ENCODE peak calls at places on chromosomes 12 and 14, in four cellular contexts. K, H, N and J are unnamed samples. For H3K4me1, the result is how much of the 10 kb centered on the place peaks cover.

GRCh38 chr14:101809671-101810514 is 48.4 kb downstream of the PPP2R5C start:
- DNase-seq in N (peak), K (peak), H (peak), J (peak)

GRCh38 chr12:24835377-24835776 is 113.5 kb downstream of the BCAT1 start:
- DNase-seq in K (no peak), H (no peak), N (no peak), J (no peak)

GRCh38 chr14:64186231-64187129 is 107.7 kb downstream of the ESR2 start:
- DNase-seq in N (no peak), H (no peak), K (no peak), J (no peak)

GRCh38 chr12:31750747-31751039 is 21.9 kb upstream of the AMN1 start:
- DNase-seq in K (no peak), N (no peak), H (no peak), J (no peak)

GRCh38 chr14:55129086-55129427 is at the start of gene LGALS3:
- DNase-seq in K (peak), N (peak), H (peak), J (peak)

GRCh38 chr12:75177997-75178396 is 31.6 kb downstream of the KCNC2 start:
- DNase-seq in H (no peak), K (no peak), N (no peak), J (no peak)

GRCh38 chr12:459050-459429 is 699 bp upstream of the B4GALNT3 start:
- DNase-seq in K (no peak), H (no peak), N (no peak), J (no peak)

GRCh38 chr12:58408516-58408915 is 467.1 kb downstream of the ATP23 start:
- DNase-seq in H (no peak), N (no peak), K (no peak), J (no peak)

GRCh38 chr12:2691340-2692111 is 103.2 kb upstream of the FKBP4 start:
- DNase-seq in K (no peak), N (peak), H (peak), J (no peak)

GRCh38 chr12:131950182-131950913 is 606 bp downstream of the EP400 start:
- DNase-seq in K (peak), N (no peak), H (peak), J (peak)

GRCh38 chr14:98903371-98903770 is 368.6 kb downstream of the BCL11B start:
- DNase-seq in H (no peak), N (no peak), K (no peak), J (no peak)

GRCh38 chr14:80427101-80427500 is 215.8 kb upstream of the DIO2 start:
- DNase-seq in N (no peak), H (no peak), K (no peak), J (no peak)

GRCh38 chr14:36625014-36625413 is 36.6 kb upstream of the PAX9 start:
- DNase-seq in H (no peak), N (no peak), K (no peak), J (no peak)

GRCh38 chr12:26647091-26647490 is 185.9 kb downstream of the ITPR2 start:
- DNase-seq in K (no peak), H (no peak), N (no peak), J (no peak)

GRCh38 chr12:25875661-25876060 is 82.8 kb upstream of the RASSF8 start:
- DNase-seq in H (no peak), K (no peak), N (no peak), J (no peak)

GRCh38 chr12:12443482-12443881 is 86.6 kb downstream of the BORCS5 start:
- DNase-seq in K (peak), N (no peak), H (no peak), J (peak)

GRCh38 chr12:40152783-40153383 is 47.0 kb upstream of the SLC2A13 start:
- DNase-seq in H (peak), K (peak), N (peak), J (no peak)

GRCh38 chr12:21305666-21306065 is 29.1 kb downstream of the SLCO1A2 start:
- DNase-seq in N (no peak), H (no peak), K (no peak), J (no peak)

GRCh38 chr14:77181603-77182437 is at the start of gene TMEM63C:
- DNase-seq in H (peak), N (peak), K (no peak), J (no peak)

GRCh38 chr12:27252934-27253333 is 8.8 kb downstream of the STK38L start:
- DNase-seq in K (no peak), N (no peak), H (no peak), J (no peak)

GRCh38 chr14:64777461-64777860 is 73.2 kb downstream of the PLEKHG3 start:
- DNase-seq in H (no peak), N (no peak), K (no peak), J (no peak)

GRCh38 chr12:115013668-115014072 is 329.7 kb upstream of the TBX3 start:
- DNase-seq in H (no peak), K (no peak), N (no peak), J (no peak)

GRCh38 chr12:114166360-114166759 is 200.2 kb upstream of the RBM19 start:
- DNase-seq in K (no peak), H (no peak), N (no peak), J (no peak)

GRCh38 chr14:89158701-89159100 is 258.3 kb downstream of the FOXN3 start:
- DNase-seq in N (no peak), K (no peak), H (no peak), J (no peak)

GRCh38 chr12:70040141-70040540 is 203.1 kb upstream of the CNOT2 start:
- DNase-seq in K (no peak), H (no peak), N (no peak), J (no peak)

GRCh38 chr14:24339284-24340151 is at the start of gene RIPK3:
- DNase-seq in H (peak), N (peak), K (no peak), J (peak)

GRCh38 chr12:113097716-113098427 is 37.7 kb downstream of the RASAL1 start:
- DNase-seq in H (no peak), K (peak), N (no peak), J (no peak)

GRCh38 chr12:128840862-128841468 is 12.3 kb upstream of the GLT1D1 start:
- DNase-seq in H (no peak), N (no peak), K (no peak), J (no peak)

GRCh38 chr12:130674676-130675075 is 41.4 kb downstream of the RIMBP2 start:
- DNase-seq in N (no peak), H (no peak), K (no peak), J (no peak)

GRCh38 chr12:90216815-90217214 is 508.2 kb upstream of the ATP2B1 start:
- DNase-seq in N (no peak), K (no peak), H (no peak), J (peak)

GRCh38 chr12:90207799-90208198 is 499.2 kb upstream of the ATP2B1 start:
- DNase-seq in K (no peak), N (no peak), H (no peak), J (no peak)

GRCh38 chr12:90205165-90205564 is 496.5 kb upstream of the ATP2B1 start:
- DNase-seq in N (no peak), H (no peak), K (no peak), J (no peak)

GRCh38 chr12:90209029-90209428 is 500.4 kb upstream of the ATP2B1 start:
- DNase-seq in K (no peak), H (no peak), N (no peak), J (no peak)

DNA sequence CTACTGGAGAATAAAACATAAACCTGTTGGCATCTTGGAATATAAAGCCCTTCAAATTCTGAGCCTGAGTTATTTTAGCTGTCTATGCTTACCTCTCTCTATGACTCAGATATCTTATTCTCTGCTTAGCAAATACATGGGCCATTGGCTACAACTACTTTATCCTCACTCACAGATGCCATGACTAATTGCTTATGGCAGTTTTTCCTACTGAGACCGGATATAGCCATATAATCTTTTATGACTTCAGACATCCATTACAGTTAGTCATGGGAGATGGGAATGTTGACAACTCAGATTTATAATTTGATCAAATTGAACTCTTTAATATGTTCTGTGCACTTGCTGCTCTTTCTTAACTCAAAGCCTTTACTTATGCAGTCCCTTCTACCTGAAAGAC is 502.4 kb upstream of the ATP2B1 start:
- DNase-seq in N (no peak), H (no peak), K (no peak), J (no peak)
- H3K4me1 ChIP-seq in N (under half), H (under half), K (under half), J (under half)

GRCh38 chr14:23070262-23071129 is 13.2 kb upstream of the CDH24 start:
- DNase-seq in K (no peak), H (no peak), N (no peak), J (no peak)
- H3K4me3 ChIP-seq in K (peak), H (peak), N (peak), J (peak)

DNA sequence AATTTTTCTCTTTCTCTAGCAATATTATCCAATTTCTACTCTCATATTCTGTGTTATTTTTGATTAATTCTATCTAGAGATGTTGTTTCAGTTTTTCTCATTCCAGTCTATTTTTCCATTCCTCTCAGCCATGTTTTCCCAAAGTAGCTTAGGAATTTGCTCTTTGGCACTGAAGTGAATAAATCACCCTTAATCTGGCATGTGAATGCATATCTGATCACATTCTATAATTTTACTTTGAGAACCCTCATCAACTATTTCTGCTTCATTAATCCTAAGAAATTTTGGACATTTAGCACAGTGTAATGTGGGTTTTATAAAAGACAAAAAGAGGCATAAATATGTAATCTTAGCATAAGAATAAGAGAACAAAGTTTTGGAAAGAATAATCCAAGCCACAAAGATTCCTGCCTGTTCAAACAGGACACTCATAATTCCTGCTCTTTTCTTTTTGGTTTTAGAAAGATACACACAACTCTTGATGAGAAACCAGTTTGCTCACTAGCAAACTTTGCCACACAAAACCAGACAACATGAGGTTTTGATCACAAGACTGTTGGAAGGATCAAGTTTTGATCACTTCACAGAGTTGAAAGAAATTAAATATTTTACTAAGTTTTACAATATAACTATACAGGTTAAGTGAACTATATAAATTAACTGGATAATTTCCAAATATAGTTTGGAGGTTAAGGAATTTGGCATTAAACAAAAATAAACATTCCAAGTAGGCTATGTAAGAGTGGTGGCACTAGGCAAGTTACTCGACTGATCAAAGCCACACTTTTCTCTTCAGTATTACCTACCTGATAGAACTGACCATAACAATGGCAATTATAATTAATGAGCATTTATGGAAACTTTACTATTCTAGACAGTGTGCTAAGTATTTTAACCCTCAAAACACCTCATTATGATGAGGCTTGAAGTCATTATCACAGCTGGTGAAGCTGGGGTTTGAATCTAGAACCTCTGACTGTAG is 226.6 kb upstream of the TMTC1 start:
- DNase-seq in N (no peak), K (no peak), H (no peak), J (no peak)
- H3K27ac ChIP-seq in N (no peak), K (no peak), H (no peak), J (no peak)

GRCh38 chr12:6234214-6234613 is 34.0 kb downstream of the CD9 start:
- DNase-seq in K (no peak), H (no peak), N (no peak), J (no peak)
- H3K4me1 ChIP-seq in K (under half), H (half or more), N (under half), J (under half)

GRCh38 chr12:96212456-96213375 is 18.5 kb downstream of the ELK3 start:
- DNase-seq in K (no peak), N (no peak), H (no peak), J (no peak)

GRCh38 chr12:96211989-96212388 is 17.8 kb downstream of the ELK3 start:
- DNase-seq in K (no peak), N (no peak), H (no peak), J (no peak)

GRCh38 chr12:96208801-96209534 is 14.8 kb downstream of the ELK3 start:
- DNase-seq in K (no peak), N (no peak), H (peak), J (no peak)

GRCh38 chr12:96208346-96208745 is 14.2 kb downstream of the ELK3 start:
- DNase-seq in K (no peak), H (no peak), N (no peak), J (no peak)

GRCh38 chr12:96210376-96211055 is 16.3 kb downstream of the ELK3 start:
- DNase-seq in H (no peak), N (no peak), K (no peak), J (no peak)
- H3K4me3 ChIP-seq in H (no peak), N (no peak), K (no peak), J (no peak)

GRCh38 chr12:42679402-42679801 is 89.9 kb upstream of the PRICKLE1 start:
- DNase-seq in H (no peak), N (no peak), K (no peak), J (no peak)
- H3K27ac ChIP-seq in H (no peak), N (no peak), K (no peak), J (no peak)

GRCh38 chr14:50823763-50824636 is 7.0 kb downstream of the NIN start:
- DNase-seq in N (no peak), H (no peak), K (no peak), J (no peak)

GRCh38 chr14:50823051-50823762 is 7.8 kb downstream of the NIN start:
- DNase-seq in K (no peak), H (no peak), N (no peak), J (no peak)

GRCh38 chr14:50822501-50823042 is 8.4 kb downstream of the NIN start:
- DNase-seq in N (no peak), H (no peak), K (no peak), J (no peak)

GRCh38 chr14:50821471-50822464 is 9.2 kb downstream of the NIN start:
- DNase-seq in K (peak), N (no peak), H (peak), J (no peak)

DNA sequence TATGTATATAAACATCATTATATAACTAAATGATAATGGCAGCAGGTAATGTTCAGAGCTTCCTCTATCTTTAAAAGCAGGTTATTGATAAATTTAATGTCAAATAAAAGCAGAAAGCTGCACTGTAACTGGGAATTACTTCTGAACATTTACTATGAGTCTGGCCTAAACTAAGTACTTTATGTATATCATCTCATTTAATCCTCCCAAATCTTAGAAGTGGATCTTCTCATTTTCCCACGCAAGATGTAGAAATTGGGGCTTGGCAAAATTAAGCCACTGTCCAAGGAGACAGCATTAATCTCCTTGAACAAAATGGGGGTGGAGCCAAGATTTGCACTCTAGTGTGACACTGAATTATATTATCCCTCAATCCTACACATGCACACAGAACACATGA is 5.7 kb downstream of the NIN start:
- DNase-seq in N (no peak), H (no peak), K (no peak), J (no peak)
- H3K4me1 ChIP-seq in N (under half), H (under half), K (under half), J (under half)

DNA sequence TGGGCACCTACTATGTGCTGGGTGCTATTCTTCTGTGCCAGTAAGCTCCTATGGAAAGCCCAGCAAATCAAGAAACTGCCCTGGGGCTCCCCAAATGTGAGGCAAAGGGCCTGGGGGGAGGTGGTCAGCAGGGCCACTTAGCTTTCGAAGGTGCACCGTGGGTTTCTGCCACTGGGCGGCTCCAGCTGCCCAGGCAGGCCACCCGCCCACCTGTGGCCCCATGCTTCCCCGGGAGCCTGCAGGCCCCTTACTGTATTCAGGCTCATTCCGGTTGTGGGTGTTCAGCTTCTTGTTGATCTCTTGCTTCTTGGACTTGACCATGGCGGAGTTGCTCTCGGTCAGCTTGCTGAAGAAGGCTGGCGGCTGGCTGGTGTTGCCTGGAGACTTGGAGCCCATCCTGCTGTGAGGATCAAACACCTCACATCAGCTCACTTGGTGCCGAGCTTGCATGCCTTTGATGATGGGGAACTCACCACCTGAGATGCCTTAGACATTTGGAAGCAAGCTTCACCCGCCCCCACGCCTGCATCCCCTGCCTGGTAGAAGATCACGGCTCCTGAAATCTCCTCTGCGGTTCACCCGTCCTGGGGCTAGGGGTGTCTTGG is 37.3 kb downstream of the RFLNA start:
- DNase-seq in K (no peak), N (no peak), H (no peak), J (no peak)
- H3K4me3 ChIP-seq in K (no peak), N (no peak), H (no peak), J (no peak)

GRCh38 chr12:57368349-57369095 is 62.3 kb downstream of the R3HDM2 start:
- DNase-seq in N (no peak), K (no peak), H (peak), J (no peak)
- H3K27ac ChIP-seq in N (no peak), K (no peak), H (no peak), J (no peak)

GRCh38 chr12:122823429-122823828 is 11.8 kb upstream of the HIP1R start:
- DNase-seq in N (no peak), H (no peak), K (no peak), J (no peak)
- H3K4me1 ChIP-seq in N (under half), H (under half), K (under half), J (under half)